ENCODE peak calls at places on chromosomes 1 and 21, in four cellular contexts. One of them, this sample, is unnamed.
A peak's percentile ranks its signal among the peaks of the same experiment; 100 is the strongest.

GRCh38 chr1:77627965-77628570 is 54.4 kb downstream of the ZZZ3 start:
- DNase-seq in Panc1: no peak
- DNase-seq in HepG2: no peak
- DNase-seq in HCT116: no peak
- DNase-seq in this sample: no peak

GRCh38 chr21:45256912-45257672 is 30.6 kb downstream of the POFUT2 start:
- DNase-seq in HepG2: no peak
- DNase-seq in HCT116: no peak
- DNase-seq in Panc1: no peak
- DNase-seq in this sample: peak; percentile 90

GRCh38 chr1:41476807-41477361 is 7.6 kb downstream of the EDN2 start:
- DNase-seq in HCT116: no peak
- DNase-seq in HepG2: peak; percentile 41
- DNase-seq in Panc1: no peak
- DNase-seq in this sample: no peak

GRCh38 chr1:21823206-21823979 is 11.3 kb downstream of the LDLRAD2 start:
- DNase-seq in HCT116: no peak
- DNase-seq in HepG2: no peak
- DNase-seq in Panc1: no peak
- DNase-seq in this sample: no peak

GRCh38 chr1:200079576-200079975 is 52.1 kb downstream of the NR5A2 start:
- DNase-seq in Panc1: no peak
- DNase-seq in HCT116: no peak
- DNase-seq in HepG2: no peak
- DNase-seq in this sample: no peak

GRCh38 chr1:43776043-43776761 is 68.9 kb downstream of the ST3GAL3 start:
- DNase-seq in HCT116: no peak
- DNase-seq in Panc1: no peak
- DNase-seq in HepG2: no peak
- DNase-seq in this sample: no peak

GRCh38 chr1:221644663-221645258 is 97.1 kb downstream of the DUSP10 start:
- DNase-seq in HepG2: no peak
- DNase-seq in Panc1: no peak
- DNase-seq in HCT116: no peak
- DNase-seq in this sample: no peak

GRCh38 chr1:99772809-99773208 is 6.4 kb upstream of the FRRS1 start:
- DNase-seq in HCT116: no peak
- DNase-seq in Panc1: no peak
- DNase-seq in HepG2: no peak
- DNase-seq in this sample: no peak

GRCh38 chr1:42732126-42732680 is 7.8 kb downstream of the CLDN19 start:
- DNase-seq in HepG2: no peak
- DNase-seq in Panc1: no peak
- DNase-seq in HCT116: no peak
- DNase-seq in this sample: no peak

GRCh38 chr21:25934130-25934529 is 199.4 kb downstream of the GABPA start:
- DNase-seq in HepG2: no peak
- DNase-seq in Panc1: no peak
- DNase-seq in HCT116: no peak
- DNase-seq in this sample: no peak

GRCh38 chr21:26842300-26842699 is 2.9 kb downstream of the ADAMTS1 start:
- DNase-seq in Panc1: no peak
- DNase-seq in HepG2: no peak
- DNase-seq in HCT116: no peak
- DNase-seq in this sample: no peak

GRCh38 chr1:3822421-3822820 is 26.1 kb upstream of the LRRC47 start:
- DNase-seq in Panc1: no peak
- DNase-seq in HepG2: no peak
- DNase-seq in HCT116: no peak
- DNase-seq in this sample: peak; percentile 67

GRCh38 chr1:35544976-35545375 is 12.2 kb downstream of the KIAA0319L start:
- DNase-seq in HCT116: no peak
- DNase-seq in Panc1: no peak
- DNase-seq in HepG2: peak; percentile 85
- DNase-seq in this sample: peak; percentile 87

GRCh38 chr21:15430023-15430422 is 299.8 kb upstream of the USP25 start:
- DNase-seq in Panc1: no peak
- DNase-seq in HepG2: no peak
- DNase-seq in HCT116: no peak
- DNase-seq in this sample: no peak

GRCh38 chr21:41369105-41369914 is 7.5 kb downstream of the MX2 start:
- DNase-seq in HepG2: peak; percentile 40
- DNase-seq in HCT116: no peak
- DNase-seq in Panc1: no peak
- DNase-seq in this sample: no peak

GRCh38 chr1:38958967-38959366 is 17.3 kb upstream of the RHBDL2 start:
- DNase-seq in Panc1: no peak
- DNase-seq in HCT116: no peak
- DNase-seq in HepG2: peak; percentile 15
- DNase-seq in this sample: peak; percentile 78

GRCh38 chr1:40808909-40809308 is 25.3 kb downstream of the KCNQ4 start:
- DNase-seq in HCT116: no peak
- DNase-seq in HepG2: no peak
- DNase-seq in Panc1: no peak
- DNase-seq in this sample: peak; percentile 51

GRCh38 chr1:188070848-188071247 is 1242.1 kb downstream of the PLA2G4A start:
- DNase-seq in Panc1: no peak
- DNase-seq in HCT116: no peak
- DNase-seq in HepG2: no peak
- DNase-seq in this sample: no peak

GRCh38 chr1:36400825-36401601 is 3.3 kb upstream of the LSM10 start:
- DNase-seq in Panc1: no peak
- DNase-seq in HepG2: peak; percentile 93
- DNase-seq in HCT116: peak; percentile 95
- DNase-seq in this sample: peak; percentile 92

GRCh38 chr1:223417444-223417843 is 24.2 kb downstream of the CCDC185 start:
- DNase-seq in HCT116: no peak
- DNase-seq in Panc1: no peak
- DNase-seq in HepG2: peak; percentile 49
- DNase-seq in this sample: no peak

GRCh38 chr1:113021430-113022085 is 51.4 kb upstream of the LRIG2 start:
- DNase-seq in HepG2: peak; percentile 74
- DNase-seq in Panc1: no peak
- DNase-seq in HCT116: no peak
- DNase-seq in this sample: no peak

GRCh38 chr1:31324992-31325391 is 28.2 kb downstream of the ZCCHC17 start:
- DNase-seq in HepG2: no peak
- DNase-seq in HCT116: no peak
- DNase-seq in Panc1: no peak
- DNase-seq in this sample: no peak

GRCh38 chr1:67610450-67610849 is 74.6 kb upstream of the GADD45A start:
- DNase-seq in Panc1: no peak
- DNase-seq in HCT116: no peak
- DNase-seq in HepG2: no peak
- DNase-seq in this sample: no peak

GRCh38 chr1:51567653-51568052 is 48.6 kb upstream of the EPS15 start:
- DNase-seq in Panc1: no peak
- DNase-seq in HCT116: no peak
- DNase-seq in HepG2: no peak
- DNase-seq in this sample: no peak

GRCh38 chr21:46040707-46041106 is 57.2 kb upstream of the COL6A2 start:
- DNase-seq in HepG2: no peak
- DNase-seq in Panc1: no peak
- DNase-seq in HCT116: no peak
- DNase-seq in this sample: no peak

DNA sequence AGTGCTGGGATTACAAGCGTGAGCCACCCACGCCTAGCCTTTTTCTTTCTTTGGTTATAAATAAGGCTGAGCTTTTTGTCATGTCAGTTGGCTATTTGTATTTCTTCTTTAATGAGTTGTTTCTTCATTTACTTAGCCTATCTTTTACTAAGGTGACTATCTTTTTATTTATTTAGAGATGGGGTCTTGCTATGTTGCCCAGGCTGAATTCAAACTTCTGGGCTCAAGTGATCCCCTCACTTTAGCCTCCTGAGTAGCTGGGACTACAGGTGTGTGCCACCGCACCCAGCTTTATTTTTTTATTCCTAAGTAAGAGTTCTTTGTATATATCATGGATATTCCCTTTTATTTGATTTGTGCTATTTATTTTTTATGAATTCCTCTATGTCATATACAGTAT is 11.9 kb downstream of the DMBX1 start:
- DNase-seq in Panc1: no peak
- DNase-seq in HepG2: no peak
- DNase-seq in HCT116: no peak
- DNase-seq in this sample: no peak
- TF ChIP-seq TCF7L2 in Panc1: no peak
- TF ChIP-seq TCF7L2 in HepG2: no peak
- TF ChIP-seq TCF7L2 in HCT116: no peak
- TF ChIP-seq TCF7L2 in this sample: no peak

GRCh38 chr1:93578911-93579825 is 102.5 kb downstream of the BCAR3 start:
- DNase-seq in HCT116: no peak
- DNase-seq in Panc1: no peak
- DNase-seq in HepG2: no peak
- DNase-seq in this sample: no peak
- H3K4me1 ChIP-seq in HCT116: no peaks in the 10 kb centered on the region
- H3K4me1 ChIP-seq in Panc1: no peaks in the 10 kb centered on the region
- H3K4me1 ChIP-seq in HepG2: peaks cover 38% of the 10 kb centered on the region
- H3K4me1 ChIP-seq in this sample: peaks cover 6% of the 10 kb centered on the region

GRCh38 chr1:156725683-156726280 is 2.5 kb upstream of the METTL25B start:
- DNase-seq in HepG2: peak; percentile 84
- DNase-seq in Panc1: peak; percentile 77
- DNase-seq in HCT116: peak; percentile 83
- DNase-seq in this sample: peak; percentile 98

GRCh38 chr1:156717411-156717810 is 10.9 kb upstream of the METTL25B start:
- DNase-seq in HCT116: no peak
- DNase-seq in HepG2: no peak
- DNase-seq in Panc1: no peak
- DNase-seq in this sample: no peak

GRCh38 chr1:156726549-156727226 is 1.6 kb upstream of the METTL25B start:
- DNase-seq in HepG2: peak; percentile 64
- DNase-seq in HCT116: peak; percentile 71
- DNase-seq in Panc1: no peak
- DNase-seq in this sample: peak; percentile 80

DNA sequence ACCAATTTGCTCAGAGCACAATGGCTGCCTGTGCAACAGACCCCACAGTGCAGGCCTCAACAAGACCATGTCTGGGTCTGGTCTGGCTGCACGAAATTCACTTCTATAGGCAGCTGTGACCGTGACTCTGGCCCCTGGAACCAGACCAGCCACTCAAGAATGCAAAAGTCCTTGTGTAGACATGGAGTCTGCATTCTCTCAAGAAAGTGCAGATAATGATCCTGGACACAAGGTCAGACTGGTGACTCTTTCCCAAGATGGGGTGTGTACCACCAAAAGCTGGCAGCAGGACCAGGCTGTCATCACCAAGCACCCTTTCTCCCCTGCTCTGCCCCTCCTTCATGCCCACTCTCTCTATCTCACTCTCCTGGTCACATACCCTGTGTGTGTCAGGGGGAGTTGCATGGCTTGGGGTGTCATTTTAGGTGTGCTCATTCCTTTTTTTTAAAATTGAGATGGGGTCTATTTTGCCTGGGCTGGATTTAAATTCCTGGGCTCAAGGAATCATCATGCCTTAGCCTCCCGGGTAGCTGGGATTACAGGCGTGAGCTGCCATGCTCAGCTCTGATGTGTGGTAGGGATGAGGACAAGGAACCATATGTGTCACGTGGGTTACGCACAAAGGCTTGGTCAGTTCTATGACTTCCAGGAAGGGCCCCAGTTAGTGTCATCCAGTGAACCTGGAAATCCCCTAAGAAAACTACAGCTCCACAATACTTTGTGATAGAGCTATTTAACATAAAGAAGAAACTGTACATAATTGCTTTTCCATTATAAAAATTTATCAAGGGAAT is 6.9 kb upstream of the METTL25B start:
- DNase-seq in HCT116: no peak
- DNase-seq in HepG2: no peak
- DNase-seq in Panc1: no peak
- DNase-seq in this sample: no peak
- TF ChIP-seq TCF7L2 in HCT116: no peak
- TF ChIP-seq TCF7L2 in HepG2: no peak
- TF ChIP-seq TCF7L2 in Panc1: no peak
- TF ChIP-seq TCF7L2 in this sample: no peak

GRCh38 chr1:64296459-64296858 is 93.0 kb downstream of the UBE2U start:
- DNase-seq in Panc1: no peak
- DNase-seq in HCT116: no peak
- DNase-seq in HepG2: no peak
- DNase-seq in this sample: no peak
- H3K4me1 ChIP-seq in Panc1: no peaks in the 10 kb centered on the region
- H3K4me1 ChIP-seq in HCT116: no peaks in the 10 kb centered on the region
- H3K4me1 ChIP-seq in HepG2: no peaks in the 10 kb centered on the region
- H3K4me1 ChIP-seq in this sample: no peaks in the 10 kb centered on the region

GRCh38 chr1:26772687-26773086 is 15.1 kb upstream of the PIGV start:
- DNase-seq in Panc1: peak; percentile 61
- DNase-seq in HepG2: no peak
- DNase-seq in HCT116: no peak
- DNase-seq in this sample: no peak
- TF ChIP-seq TCF7L2 in Panc1: no peak
- TF ChIP-seq TCF7L2 in HepG2: no peak
- TF ChIP-seq TCF7L2 in HCT116: no peak
- TF ChIP-seq TCF7L2 in this sample: no peak

DNA sequence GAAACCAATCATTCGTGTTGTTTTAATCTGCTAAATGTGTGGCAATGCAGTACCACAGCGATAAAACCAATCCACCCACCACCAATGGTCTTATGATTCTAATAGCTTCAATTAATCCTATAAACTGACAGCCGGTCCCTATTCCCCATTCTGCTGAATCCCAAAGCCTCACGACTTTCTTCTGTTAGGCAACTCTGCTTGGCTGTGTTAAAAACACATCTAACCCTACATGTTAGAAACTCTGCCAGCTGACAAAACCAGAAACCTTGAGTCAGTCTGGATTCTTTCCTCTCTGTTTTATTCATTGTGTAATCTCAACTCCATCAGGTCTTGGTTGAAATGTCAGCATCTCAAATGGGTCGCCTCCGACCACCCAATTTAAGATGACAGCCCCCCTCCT is 312.1 kb downstream of the DISC1 start:
- DNase-seq in Panc1: no peak
- DNase-seq in HCT116: no peak
- DNase-seq in HepG2: no peak
- DNase-seq in this sample: no peak
- H3K4me1 ChIP-seq in Panc1: no peaks in the 10 kb centered on the region
- H3K4me1 ChIP-seq in HCT116: no peaks in the 10 kb centered on the region
- H3K4me1 ChIP-seq in HepG2: peaks cover 38% of the 10 kb centered on the region
- H3K4me1 ChIP-seq in this sample: no peaks in the 10 kb centered on the region

This sample was measured in K562.